ENCODE peak calls at places on chromosomes 7 and 10, in five cellular contexts. G, M, H, Z and V are unnamed samples.

GRCh38 chr7:159114981-159115380 is 29.7 kb downstream of the VIPR2 start:
- DNase-seq in G (no peak), M (no peak), H (no peak), Z (no peak), V (no peak)

GRCh38 chr7:158723714-158724385 is 19.2 kb upstream of the NCAPG2 start:
- DNase-seq in G (no peak), M (no peak), H (no peak), Z (no peak), V (no peak)

GRCh38 chr10:102243304-102243703 is 2.0 kb upstream of the PITX3 start:
- DNase-seq in G (no peak), M (no peak), H (no peak), Z (peak), V (no peak)

GRCh38 chr7:30594055-30594539 is 581 bp upstream of the GARS1 start:
- DNase-seq in G (peak), M (no peak), H (peak), Z (no peak), V (peak)

GRCh38 chr7:156942708-156943090 is 6.8 kb upstream of the NOM1 start:
- DNase-seq in G (no peak), M (no peak), H (no peak), Z (no peak), V (no peak)

GRCh38 chr7:149855368-149856305 is 17.5 kb downstream of the ZNF862 start:
- DNase-seq in G (peak), M (no peak), H (no peak), Z (peak), V (no peak)

GRCh38 chr10:119049777-119050176 is 20.3 kb downstream of the NANOS1 start:
- DNase-seq in G (no peak), M (no peak), H (no peak), Z (no peak), V (no peak)

GRCh38 chr10:110492069-110492782 is 5.5 kb upstream of the DUSP5 start:
- DNase-seq in G (no peak), M (no peak), H (no peak), Z (no peak), V (no peak)

GRCh38 chr10:69139961-69140360 is 16.0 kb downstream of the VPS26A start:
- DNase-seq in G (no peak), M (no peak), H (no peak), Z (no peak), V (peak)

GRCh38 chr10:90872648-90873020 is 860 bp downstream of the RPP30 start:
- DNase-seq in G (no peak), M (no peak), H (no peak), Z (no peak), V (no peak)

GRCh38 chr7:107234436-107234835 is 65.6 kb downstream of the HBP1 start:
- DNase-seq in G (no peak), M (peak), H (peak), Z (no peak), V (no peak)

GRCh38 chr7:140209866-140210609 is 33.3 kb upstream of the KDM7A start:
- DNase-seq in G (no peak), M (peak), H (peak), Z (no peak), V (peak)

GRCh38 chr10:2476236-2476814 is 591.0 kb upstream of the PFKP start:
- DNase-seq in G (no peak), M (no peak), H (no peak), Z (no peak), V (no peak)

GRCh38 chr7:80923211-80923612 is 4.4 kb upstream of the SEMA3C start:
- DNase-seq in G (no peak), M (no peak), H (no peak), Z (no peak), V (no peak)

GRCh38 chr7:24346716-24347115 is 62.7 kb downstream of the NPY start:
- DNase-seq in G (no peak), M (no peak), H (no peak), Z (no peak), V (no peak)

GRCh38 chr7:54664235-54665228 is 94.5 kb downstream of the SEC61G start:
- DNase-seq in G (peak), M (peak), H (peak), Z (no peak), V (peak)

GRCh38 chr10:122142652-122143237 is 128.4 kb upstream of the BTBD16 start:
- DNase-seq in G (no peak), M (peak), H (peak), Z (no peak), V (peak)